ENCODE peak calls at places on chromosomes 11 and 22, in seven cellular contexts. A is choroid plexus epithelial cell, G is kidney, S is cardiac fibroblast, P is right lobe of liver, Y is fibroblast of lung, V is hepatocyte. O is an unnamed sample.
A peak's percentile ranks its signal among the peaks of the same experiment; 100 is the strongest.

GRCh38 chr22:38213319-38214247 is 11.8 kb downstream of the MAFF start:
- DNase-seq in S (no peak), G (no peak), Y (no peak), A (no peak), P (peak; percentile 88), V (no peak), O (no peak)

GRCh38 chr22:19872779-19873137 is 18.1 kb upstream of the GNB1L start:
- DNase-seq in Y (no peak), G (peak; percentile 66), V (no peak), P (peak; percentile 49), A (no peak), S (no peak), O (no peak)

GRCh38 chr22:37018815-37019308 is 385 bp downstream of the TST start:
- DNase-seq in A (peak; percentile 30), Y (peak; percentile 55), S (peak; percentile 65), P (peak; percentile 72), G (peak; percentile 86), V (peak; percentile 86), O (peak; percentile 52)

GRCh38 chr11:129580278-129580677 is 204.6 kb downstream of the BARX2 start:
- DNase-seq in Y (no peak), P (no peak), S (no peak), V (no peak), A (no peak), G (no peak), O (no peak)

GRCh38 chr11:79436911-79437273 is 3.9 kb downstream of the TENM4 start:
- DNase-seq in A (no peak), Y (no peak), V (no peak), P (no peak), S (no peak), G (no peak), O (no peak)

GRCh38 chr11:10506013-10506370 is 35.0 kb downstream of the RNF141 start:
- DNase-seq in V (no peak), Y (no peak), G (no peak), A (peak; percentile 9), S (no peak), P (no peak), O (peak; percentile 93)

GRCh38 chr22:36301851-36302250 is 48.9 kb downstream of the APOL1 start:
- DNase-seq in P (no peak), V (no peak), A (peak; percentile 81), G (no peak), Y (peak; percentile 70), S (no peak), O (no peak)

GRCh38 chr11:44805596-44805995 is 78.8 kb downstream of the TSPAN18 start:
- DNase-seq in P (no peak), Y (peak; percentile 41), G (no peak), A (peak; percentile 24), S (no peak), V (no peak), O (no peak)

GRCh38 chr11:12287374-12288211 is 89.8 kb upstream of the PARVA start:
- DNase-seq in G (peak; percentile 88), P (no peak), V (peak; percentile 71), Y (peak; percentile 99), S (peak; percentile 96), A (peak; percentile 97), O (peak; percentile 93)

GRCh38 chr11:1737080-1737757 is 13.2 kb downstream of the IFITM10 start:
- DNase-seq in A (no peak), P (no peak), V (no peak), S (no peak), G (no peak), Y (no peak), O (no peak)

GRCh38 chr11:2521681-2522630 is 77.1 kb downstream of the KCNQ1 start:
- DNase-seq in Y (no peak), V (no peak), P (peak; percentile 45), S (no peak), G (peak; percentile 65), A (no peak), O (no peak)

GRCh38 chr22:42493393-42493792 is 26.2 kb downstream of the RRP7A start:
- DNase-seq in S (no peak), Y (no peak), P (no peak), V (no peak), A (no peak), G (no peak), O (no peak)

GRCh38 chr11:36684840-36685800 is 87.1 kb upstream of the RAG2 start:
- DNase-seq in Y (no peak), P (no peak), V (no peak), A (no peak), G (no peak), S (no peak), O (no peak)

GRCh38 chr11:32213223-32213622 is 122.3 kb downstream of the RCN1 start:
- DNase-seq in V (peak; percentile 51), P (no peak), G (no peak), A (peak; percentile 67), S (peak; percentile 58), Y (peak; percentile 93), O (peak; percentile 56)

DNA sequence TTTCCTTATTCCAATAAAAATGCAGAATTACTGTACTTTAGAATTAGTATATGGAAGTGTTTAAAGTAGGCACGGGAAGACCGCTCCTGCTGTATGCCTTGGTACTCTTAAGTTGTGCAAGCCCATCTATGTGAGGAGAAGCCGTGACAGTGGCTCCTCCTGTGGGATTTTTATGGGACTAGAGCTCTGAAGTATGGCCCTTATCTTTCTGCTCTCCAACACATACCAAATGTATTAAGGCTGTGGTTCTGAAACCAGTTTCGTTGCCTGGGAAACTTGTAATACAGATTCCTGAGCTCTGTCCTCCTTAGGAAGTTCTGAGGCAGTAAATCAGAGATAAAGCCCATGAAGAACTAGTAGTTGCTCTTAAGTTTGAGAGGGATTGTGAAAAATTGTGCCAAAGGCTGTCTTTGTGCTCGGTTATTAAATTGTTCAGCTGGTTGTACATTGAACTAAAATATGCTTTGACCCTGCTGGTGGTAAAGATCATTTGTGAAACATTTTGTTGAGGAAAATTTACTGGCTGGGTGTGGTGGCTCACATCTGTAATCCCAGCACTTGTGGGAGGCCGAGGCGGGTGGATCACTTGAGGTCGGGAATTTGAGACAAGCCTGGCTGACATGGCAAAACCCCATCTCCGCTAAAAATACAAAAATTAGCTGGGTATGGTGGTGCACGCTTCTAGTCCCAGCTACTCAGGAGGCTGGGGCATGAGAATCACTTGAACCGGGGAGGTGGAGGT is 29.3 kb downstream of the RTN3 start:
- DNase-seq in A (peak; percentile 88), S (peak; percentile 88), Y (peak; percentile 89), G (no peak), P (no peak), V (peak; percentile 83), O (no peak)
- TF ChIP-seq CTCF in A (peak; percentile 52), S (peak; percentile 40), Y (peak; percentile 25), G (no peak), P (no peak), V (peak; percentile 33), O (no peak)

GRCh38 chr11:94184362-94184761 is 55.7 kb downstream of the PANX1 start:
- DNase-seq in Y (peak; percentile 27), V (no peak), A (no peak), P (no peak), G (no peak), S (no peak), O (no peak)
- H3K4me3 ChIP-seq in Y (no peak overlapping the region), V (no peak overlapping the region), A (no peak overlapping the region), P (no peak overlapping the region), G (peak overlapping the region; percentile 27), S (no peak overlapping the region), O (no peak overlapping the region)

GRCh38 chr22:50186789-50187523 is 1.2 kb downstream of the TRABD start:
- DNase-seq in Y (no peak), P (peak; percentile 56), G (peak; percentile 83), S (peak; percentile 29), A (peak; percentile 35), V (peak; percentile 52), O (peak; percentile 32)

GRCh38 chr22:50184541-50185383 is 951 bp upstream of the TRABD start:
- DNase-seq in A (no peak), V (no peak), Y (no peak), P (no peak), S (no peak), G (peak; percentile 87), O (no peak)

GRCh38 chr22:50185384-50186087 is at the start of gene TRABD:
- DNase-seq in Y (peak; percentile 79), P (peak; percentile 94), G (peak; percentile 97), V (peak; percentile 96), S (peak; percentile 93), A (peak; percentile 90), O (peak; percentile 90)

GRCh38 chr22:50188356-50188755 is 2.6 kb downstream of the TRABD start:
- DNase-seq in Y (no peak), G (peak; percentile 72), A (no peak), V (no peak), P (peak; percentile 55), S (no peak), O (no peak)

DNA sequence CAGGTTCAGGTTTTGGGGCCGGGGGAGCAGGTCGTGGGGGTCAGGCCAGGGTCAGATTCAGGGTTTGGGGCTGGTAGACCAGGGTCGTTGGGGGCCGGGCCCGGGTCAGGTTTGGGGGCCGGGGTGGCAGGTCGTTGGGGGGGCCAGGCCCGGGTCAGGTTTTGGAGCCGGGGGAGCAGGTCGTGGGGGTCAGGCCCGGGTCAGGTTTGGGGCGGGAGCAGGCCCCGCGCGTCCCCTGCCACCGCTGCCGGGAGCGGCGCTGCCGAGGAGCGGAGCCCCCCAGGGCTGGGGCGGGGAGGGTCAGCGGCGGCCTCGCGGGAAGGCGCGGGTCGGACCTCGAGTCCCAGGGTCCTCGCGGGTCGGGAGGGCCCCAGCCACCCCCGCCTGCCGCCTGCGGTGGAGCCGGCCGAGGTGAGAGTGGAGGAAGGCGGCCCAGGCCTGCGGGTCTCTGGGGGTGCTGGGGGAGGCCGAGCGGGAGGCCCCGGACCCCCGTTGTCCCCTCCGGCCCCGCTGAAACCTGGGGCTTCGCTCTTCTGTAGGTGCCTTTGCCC is 543 bp downstream of the TRABD start:
- DNase-seq in P (no peak), Y (no peak), V (no peak), S (no peak), G (peak; percentile 89), A (no peak), O (no peak)
- TF ChIP-seq CTCF in P (no peak), Y (no peak), V (no peak), S (no peak), G (no peak), A (no peak), O (no peak)

GRCh38 chr11:123434262-123434661 is 4.2 kb downstream of the GRAMD1B start:
- DNase-seq in P (no peak), G (no peak), Y (peak; percentile 18), V (no peak), A (peak; percentile 36), S (no peak), O (peak; percentile 15)

GRCh38 chr11:123429336-123429735 is 733 bp upstream of the GRAMD1B start:
- DNase-seq in S (no peak), Y (peak; percentile 70), G (no peak), P (no peak), V (no peak), A (peak; percentile 19), O (peak; percentile 54)

GRCh38 chr11:123430736-123431356 is 777 bp downstream of the GRAMD1B start:
- DNase-seq in P (peak; percentile 83), S (peak; percentile 49), Y (peak; percentile 47), G (peak; percentile 88), V (peak; percentile 45), A (peak; percentile 27), O (peak; percentile 21)

GRCh38 chr11:123429851-123430735 is at the start of gene GRAMD1B:
- DNase-seq in A (peak; percentile 70), Y (peak; percentile 83), G (peak; percentile 81), P (peak; percentile 63), V (peak; percentile 77), S (peak; percentile 65), O (peak; percentile 11)

GRCh38 chr11:123431619-123432018 is 1.6 kb downstream of the GRAMD1B start:
- DNase-seq in A (no peak), Y (no peak), G (no peak), S (no peak), P (no peak), V (no peak), O (peak; percentile 39)
- H3K4me3 ChIP-seq in A (peak overlapping the region; percentile 63), Y (no peak overlapping the region), G (peak overlapping the region; percentile 51), S (peak overlapping the region; percentile 67), P (no peak overlapping the region), V (no peak overlapping the region), O (no peak overlapping the region)

GRCh38 chr11:65947603-65948125 is 2.4 kb downstream of the TSGA10IP start:
- DNase-seq in P (no peak), A (no peak), S (no peak), V (no peak), G (peak; percentile 47), Y (no peak), O (no peak)
- TF ChIP-seq CTCF in P (no peak), A (no peak), S (no peak), V (no peak), G (no peak), Y (no peak), O (no peak)

O was measured in epithelial cell of esophagus.